ENCODE peak calls at places on chromosome 9, in eight cellular contexts. D, F, B, K, C, X, Q and Y are unnamed samples.
A peak's percentile ranks its signal among the peaks of the same experiment; 100 is the strongest.

GRCh38 chr9:128771094-128771721 is 519 bp downstream of the ZER1 start:
- DNase-seq in D (no peak), F (peak; percentile 39), B (no peak), K (peak; percentile 32), C (no peak), X (peak; percentile 12), Q (no peak), Y (peak; percentile 62)

GRCh38 chr9:15824310-15824709 is 271.5 kb downstream of the CCDC171 start:
- DNase-seq in D (no peak), F (no peak), B (peak; percentile 48), K (no peak), C (no peak), X (peak; percentile 21), Q (no peak), Y (peak; percentile 23)

GRCh38 chr9:96566401-96567202 is 53.0 kb downstream of the CDC14B start:
- DNase-seq in D (peak; percentile 95), F (peak; percentile 83), B (peak; percentile 88), K (peak; percentile 81), C (peak; percentile 74), X (no peak), Q (peak; percentile 95), Y (no peak)

GRCh38 chr9:92807757-92808725 is 43.4 kb upstream of the BICD2 start:
- DNase-seq in D (peak; percentile 76), F (no peak), B (no peak), K (no peak), C (no peak), X (no peak), Q (peak; percentile 86), Y (no peak)

GRCh38 chr9:92614123-92614510 is 55.8 kb downstream of the IPPK start:
- DNase-seq in D (no peak), F (no peak), B (no peak), K (no peak), C (no peak), X (no peak), Q (no peak), Y (no peak)

GRCh38 chr9:115157245-115157674 is 39.3 kb upstream of the TNC start:
- DNase-seq in D (no peak), F (peak; percentile 19), B (peak; percentile 49), K (no peak), C (no peak), X (peak; percentile 88), Q (no peak), Y (no peak)

GRCh38 chr9:14312721-14313377 is 1.1 kb downstream of the NFIB start:
- DNase-seq in D (no peak), F (peak; percentile 40), B (no peak), K (peak; percentile 28), C (no peak), X (no peak), Q (peak; percentile 89), Y (peak; percentile 53)

GRCh38 chr9:2291980-2292704 is 277.0 kb downstream of the SMARCA2 start:
- DNase-seq in D (no peak), F (peak; percentile 24), B (no peak), K (no peak), C (peak; percentile 43), X (no peak), Q (no peak), Y (no peak)

GRCh38 chr9:89748831-89749499 is 144.2 kb downstream of the GADD45G start:
- DNase-seq in D (no peak), F (no peak), B (no peak), K (no peak), C (no peak), X (no peak), Q (no peak), Y (no peak)

GRCh38 chr9:133170716-133171115 is 7.0 kb upstream of the GBGT1 start:
- DNase-seq in D (peak; percentile 56), F (no peak), B (no peak), K (no peak), C (no peak), X (no peak), Q (no peak), Y (no peak)

GRCh38 chr9:133758228-133758627 is 20.1 kb upstream of the SARDH start:
- DNase-seq in D (no peak), F (no peak), B (no peak), K (no peak), C (no peak), X (no peak), Q (no peak), Y (no peak)

GRCh38 chr9:135473972-135474543 is 5.5 kb upstream of the PPP1R26 start:
- DNase-seq in D (no peak), F (no peak), B (no peak), K (no peak), C (no peak), X (no peak), Q (no peak), Y (no peak)

GRCh38 chr9:71003346-71003745 is 118.1 kb downstream of the TRPM3 start:
- DNase-seq in D (no peak), F (no peak), B (no peak), K (no peak), C (no peak), X (no peak), Q (no peak), Y (no peak)

GRCh38 chr9:136645903-136646754 is 16.6 kb upstream of the EGFL7 start:
- DNase-seq in D (peak; percentile 89), F (peak; percentile 67), B (no peak), K (peak; percentile 91), C (no peak), X (no peak), Q (peak; percentile 86), Y (peak; percentile 96)

GRCh38 chr9:80157561-80157983 is 585.8 kb downstream of the TLE4 start:
- DNase-seq in D (no peak), F (no peak), B (no peak), K (no peak), C (no peak), X (peak; percentile 67), Q (no peak), Y (peak; percentile 89)

GRCh38 chr9:69801994-69802393 is 18.6 kb upstream of the CFAP95 start:
- DNase-seq in D (no peak), F (no peak), B (no peak), K (no peak), C (no peak), X (peak; percentile 12), Q (no peak), Y (no peak)

GRCh38 chr9:127497656-127498290 is 46.5 kb downstream of the LRSAM1 start:
- DNase-seq in D (no peak), F (no peak), B (no peak), K (no peak), C (no peak), X (no peak), Q (no peak), Y (no peak)

GRCh38 chr9:131272212-131272611 is 4.1 kb downstream of the FAM78A start:
- DNase-seq in D (no peak), F (no peak), B (no peak), K (peak; percentile 65), C (no peak), X (no peak), Q (no peak), Y (no peak)

GRCh38 chr9:131275332-131276106 is 791 bp downstream of the FAM78A start:
- DNase-seq in D (peak; percentile 88), F (no peak), B (no peak), K (peak; percentile 88), C (no peak), X (no peak), Q (peak; percentile 59), Y (peak; percentile 59)

GRCh38 chr9:131273146-131273545 is 3.2 kb downstream of the FAM78A start:
- DNase-seq in D (peak; percentile 83), F (no peak), B (no peak), K (peak; percentile 96), C (no peak), X (no peak), Q (peak; percentile 59), Y (peak; percentile 62)

GRCh38 chr9:131274674-131275331 is 1.5 kb downstream of the FAM78A start:
- DNase-seq in D (peak; percentile 91), F (no peak), B (no peak), K (peak; percentile 88), C (no peak), X (no peak), Q (peak; percentile 75), Y (peak; percentile 59)

GRCh38 chr9:131273791-131274673 is 2.3 kb downstream of the FAM78A start:
- DNase-seq in D (peak; percentile 64), F (no peak), B (no peak), K (peak; percentile 89), C (no peak), X (no peak), Q (no peak), Y (peak; percentile 64)
- TF ChIP-seq POLR2A in D (no peak), F (no peak), B (no peak), K (no peak), C (no peak), X (no peak), Q (no peak), Y (no peak)

DNA sequence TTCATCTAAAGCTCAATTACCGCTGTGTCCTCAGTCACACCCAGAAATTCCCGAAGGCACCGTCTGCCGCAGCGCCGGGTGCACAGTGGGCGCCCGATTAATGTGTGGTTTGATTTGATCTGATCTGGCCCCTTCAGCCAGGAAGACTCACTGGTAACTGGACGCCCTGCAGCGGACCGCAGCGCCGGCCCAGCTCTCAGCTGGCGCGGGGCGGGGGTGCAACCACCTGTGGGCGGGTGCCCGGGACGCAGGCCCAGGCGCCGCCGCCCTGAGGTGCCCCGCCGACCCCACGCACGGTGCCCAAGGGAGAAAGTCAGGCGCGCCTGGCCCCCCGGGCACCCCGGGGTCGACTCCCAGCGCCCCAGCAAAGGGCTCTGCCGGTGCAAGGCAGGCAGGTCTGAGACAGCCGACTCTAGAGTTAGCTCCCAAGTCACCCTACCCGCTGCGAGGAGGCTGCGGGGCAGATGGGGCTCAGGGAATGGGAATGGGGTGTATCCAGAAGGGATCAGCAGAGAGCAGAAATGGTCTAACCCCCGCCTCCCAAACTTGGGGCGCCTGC is 1.7 kb downstream of the EPB41L4B start:
- DNase-seq in D (no peak), F (peak; percentile 42), B (no peak), K (no peak), C (no peak), X (no peak), Q (peak; percentile 88), Y (no peak)
- TF ChIP-seq POLR2A in D (no peak), F (no peak), B (no peak), K (no peak), C (no peak), X (no peak), Q (no peak), Y (no peak)

DNA sequence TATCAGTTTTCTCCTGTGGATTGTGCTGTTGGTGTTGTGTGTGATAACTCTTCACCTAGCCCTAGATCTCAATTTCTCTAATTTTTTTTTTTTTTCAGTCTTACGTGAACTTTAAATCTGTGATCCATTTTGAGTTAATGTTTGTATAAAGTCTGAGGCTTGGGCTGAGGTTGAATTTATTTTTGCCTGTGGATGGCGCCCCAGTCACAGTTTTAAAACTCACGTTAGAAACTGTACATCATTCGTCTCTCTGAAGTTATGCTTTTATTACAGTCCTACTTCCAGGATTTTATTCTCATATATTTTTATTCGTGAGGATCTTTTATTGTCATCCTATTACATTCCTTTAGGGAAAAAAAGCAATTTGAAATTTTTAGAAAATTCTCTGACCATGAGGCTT is 103.1 kb downstream of the EHMT1 start:
- DNase-seq in D (no peak), F (no peak), B (no peak), K (no peak), C (no peak), X (no peak), Q (no peak), Y (no peak)
- TF ChIP-seq POLR2A in D (no peak), F (no peak), B (no peak), K (no peak), C (no peak), X (no peak), Q (no peak), Y (no peak)

DNA sequence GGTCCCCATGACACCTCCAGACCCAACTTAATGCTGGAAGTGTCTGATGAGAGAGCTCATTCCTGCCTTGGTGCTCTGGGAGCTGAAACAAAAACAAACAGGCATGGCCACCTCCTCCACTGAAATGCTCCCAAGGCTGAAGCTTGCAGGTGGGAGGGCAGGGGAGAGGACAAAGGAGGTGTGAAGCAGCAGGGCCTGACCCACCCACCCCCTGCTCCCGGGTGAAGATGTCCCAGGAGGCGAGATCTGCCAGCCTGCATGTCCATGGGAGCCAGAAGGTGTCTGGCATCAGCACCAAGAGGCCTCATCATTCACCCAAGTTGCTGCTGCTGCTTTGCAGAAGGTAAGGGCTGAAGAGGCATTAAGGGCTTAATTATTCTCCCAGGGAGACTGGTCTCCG is 4.2 kb upstream of the CCIN start:
- DNase-seq in D (no peak), F (peak; percentile 11), B (no peak), K (no peak), C (no peak), X (no peak), Q (no peak), Y (no peak)
- TF ChIP-seq POLR2A in D (no peak), F (no peak), B (no peak), K (no peak), C (no peak), X (no peak), Q (no peak), Y (no peak)